ENCODE peak calls at places on chromosomes 1 and 21, in seven cellular contexts. G is fibroblast of lung, P is uterus, H is endodermal cell, N is A549, I is sigmoid colon, O is body of pancreas. C is an unnamed sample.

GRCh38 chr1:16903054-16903453 is 7.3 kb downstream of the RNU1-2 start:
- DNase-seq in H (peak; percentile 57), N (no peak), O (no peak), P (no peak), G (peak; percentile 66), I (peak; percentile 73), C (no peak)

GRCh38 chr1:198231776-198232175 is 75.0 kb downstream of the NEK7 start:
- DNase-seq in P (no peak), H (no peak), N (no peak), I (no peak), O (no peak), G (no peak), C (no peak)

GRCh38 chr1:24996983-24997893 is 67.2 kb upstream of the RUNX3 start:
- DNase-seq in G (no peak), O (no peak), H (no peak), I (no peak), P (no peak), N (no peak), C (peak; percentile 58)

GRCh38 chr1:227893696-227894305 is 53.9 kb downstream of the WNT9A start:
- DNase-seq in H (peak; percentile 42), N (no peak), I (no peak), G (no peak), P (no peak), O (peak; percentile 1), C (no peak)

GRCh38 chr1:53089478-53090226 is 27.6 kb downstream of the PODN start:
- DNase-seq in I (no peak), N (no peak), O (no peak), P (no peak), H (no peak), G (peak; percentile 27), C (peak; percentile 91)

GRCh38 chr21:42113926-42114409 is 42.9 kb downstream of the UMODL1 start:
- DNase-seq in H (no peak), P (no peak), I (no peak), N (peak; percentile 32), G (no peak), O (peak; percentile 36), C (no peak)

GRCh38 chr1:60571811-60572210 is 498.2 kb upstream of the C1orf87 start:
- DNase-seq in G (peak; percentile 76), H (no peak), P (no peak), N (no peak), O (no peak), I (no peak), C (no peak)

GRCh38 chr1:31880957-31881697 is 57.0 kb downstream of the PTP4A2 start:
- DNase-seq in I (no peak), G (no peak), O (no peak), P (no peak), N (no peak), H (no peak), C (no peak)

GRCh38 chr1:219990782-219991510 is 55.4 kb downstream of the EPRS1 start:
- DNase-seq in N (peak; percentile 13), P (no peak), I (no peak), O (no peak), G (peak; percentile 30), H (no peak), C (peak; percentile 48)

GRCh38 chr1:207941664-207942063 is 30.7 kb upstream of the CD34 start:
- DNase-seq in O (peak; percentile 64), G (peak; percentile 79), P (peak; percentile 84), N (no peak), H (no peak), I (peak; percentile 92), C (no peak)

GRCh38 chr1:248622491-248623106 is 12.3 kb downstream of the OR2T11 start:
- DNase-seq in O (peak; percentile 3), H (no peak), G (no peak), P (no peak), I (no peak), N (peak; percentile 44), C (peak; percentile 60)

GRCh38 chr1:85850238-85850637 is 142.0 kb upstream of the ZNHIT6 start:
- DNase-seq in P (no peak), O (no peak), G (peak; percentile 96), H (no peak), N (peak; percentile 51), I (no peak), C (no peak)

GRCh38 chr21:14675774-14676530 is 129.8 kb upstream of the SAMSN1 start:
- DNase-seq in H (no peak), O (peak; percentile 12), P (no peak), I (no peak), N (no peak), G (no peak), C (peak; percentile 42)

GRCh38 chr1:176932114-176933104 is 232.1 kb downstream of the ASTN1 start:
- DNase-seq in H (no peak), G (peak; percentile 27), P (no peak), O (peak; percentile 22), I (no peak), N (no peak), C (no peak)

GRCh38 chr1:154848983-154849382 is 21.1 kb downstream of the KCNN3 start:
- DNase-seq in H (no peak), O (no peak), N (no peak), G (no peak), P (no peak), I (no peak), C (no peak)
- H3K4me1 ChIP-seq in H (peaks cover 4% of the 10 kb centered on the region), O (no peaks in the 10 kb centered on the region), N (no peaks in the 10 kb centered on the region), G (no peaks in the 10 kb centered on the region), P (no peaks in the 10 kb centered on the region), I (no peaks in the 10 kb centered on the region), C (no peaks in the 10 kb centered on the region)

DNA sequence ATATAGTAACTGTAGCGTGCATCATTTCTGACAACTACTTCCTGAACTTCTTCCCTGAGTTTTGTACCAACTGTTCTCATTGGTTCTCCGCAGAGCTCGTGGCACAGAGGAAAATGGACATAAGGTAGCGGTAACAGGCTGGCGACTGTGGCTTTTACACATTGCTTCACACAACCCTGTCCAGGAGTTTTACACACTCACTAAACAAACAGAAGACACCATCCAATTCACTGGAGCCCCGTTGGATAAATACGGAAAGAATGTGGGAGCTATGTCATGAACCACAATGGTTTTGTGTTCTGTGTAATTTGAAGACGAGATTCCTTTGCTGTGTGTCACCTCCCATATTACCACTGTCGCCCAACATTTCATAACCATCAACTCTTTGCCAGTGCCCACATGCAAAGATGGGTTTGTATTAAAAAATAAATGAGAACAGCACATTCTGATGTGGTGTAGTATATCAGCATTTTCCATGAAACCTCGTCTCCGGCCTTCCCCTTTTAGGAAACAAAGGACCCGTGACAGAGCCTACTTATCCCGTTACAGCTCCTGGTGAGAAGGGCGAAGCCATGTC is 47.3 kb upstream of the ENAH start:
- DNase-seq in H (no peak), O (peak; percentile 18), N (peak; percentile 89), P (no peak), G (peak; percentile 100), I (no peak), C (no peak)
- H3K27ac ChIP-seq in H (peak overlapping the region; percentile 85), O (no peak overlapping the region), N (peak overlapping the region; percentile 93), P (no peak overlapping the region), G (peak overlapping the region; percentile 63), I (no peak overlapping the region), C (peak overlapping the region; percentile 45)

GRCh38 chr1:47918257-47918867 is 78.8 kb downstream of the TRABD2B start:
- DNase-seq in G (no peak), N (no peak), H (no peak), O (no peak), P (no peak), I (no peak), C (peak; percentile 79)
- H3K4me1 ChIP-seq in G (no peaks in the 10 kb centered on the region), N (no peaks in the 10 kb centered on the region), H (no peaks in the 10 kb centered on the region), O (peaks cover 12% of the 10 kb centered on the region), P (no peaks in the 10 kb centered on the region), I (no peaks in the 10 kb centered on the region), C (peaks cover 1% of the 10 kb centered on the region)

GRCh38 chr1:54743416-54743815 is 20.9 kb downstream of the PARS2 start:
- DNase-seq in P (no peak), N (no peak), I (no peak), H (no peak), G (no peak), O (no peak), C (no peak)
- H3K27ac ChIP-seq in P (no peak overlapping the region), N (no peak overlapping the region), I (no peak overlapping the region), H (no peak overlapping the region), G (no peak overlapping the region), O (no peak overlapping the region), C (no peak overlapping the region)

GRCh38 chr1:22252902-22253790 is 110.2 kb upstream of the WNT4 start:
- DNase-seq in O (no peak), G (no peak), P (no peak), I (no peak), N (no peak), H (no peak), C (no peak)

GRCh38 chr1:22256213-22256512 is 113.3 kb upstream of the WNT4 start:
- DNase-seq in O (no peak), H (no peak), N (no peak), I (no peak), G (no peak), P (no peak), C (no peak)

GRCh38 chr1:22254756-22255155 is 111.9 kb upstream of the WNT4 start:
- DNase-seq in I (no peak), O (no peak), N (no peak), H (no peak), P (no peak), G (no peak), C (no peak)

GRCh38 chr1:22257286-22258275 is 114.7 kb upstream of the WNT4 start:
- DNase-seq in N (no peak), G (no peak), I (no peak), O (peak; percentile 15), H (no peak), P (no peak), C (peak; percentile 38)

DNA sequence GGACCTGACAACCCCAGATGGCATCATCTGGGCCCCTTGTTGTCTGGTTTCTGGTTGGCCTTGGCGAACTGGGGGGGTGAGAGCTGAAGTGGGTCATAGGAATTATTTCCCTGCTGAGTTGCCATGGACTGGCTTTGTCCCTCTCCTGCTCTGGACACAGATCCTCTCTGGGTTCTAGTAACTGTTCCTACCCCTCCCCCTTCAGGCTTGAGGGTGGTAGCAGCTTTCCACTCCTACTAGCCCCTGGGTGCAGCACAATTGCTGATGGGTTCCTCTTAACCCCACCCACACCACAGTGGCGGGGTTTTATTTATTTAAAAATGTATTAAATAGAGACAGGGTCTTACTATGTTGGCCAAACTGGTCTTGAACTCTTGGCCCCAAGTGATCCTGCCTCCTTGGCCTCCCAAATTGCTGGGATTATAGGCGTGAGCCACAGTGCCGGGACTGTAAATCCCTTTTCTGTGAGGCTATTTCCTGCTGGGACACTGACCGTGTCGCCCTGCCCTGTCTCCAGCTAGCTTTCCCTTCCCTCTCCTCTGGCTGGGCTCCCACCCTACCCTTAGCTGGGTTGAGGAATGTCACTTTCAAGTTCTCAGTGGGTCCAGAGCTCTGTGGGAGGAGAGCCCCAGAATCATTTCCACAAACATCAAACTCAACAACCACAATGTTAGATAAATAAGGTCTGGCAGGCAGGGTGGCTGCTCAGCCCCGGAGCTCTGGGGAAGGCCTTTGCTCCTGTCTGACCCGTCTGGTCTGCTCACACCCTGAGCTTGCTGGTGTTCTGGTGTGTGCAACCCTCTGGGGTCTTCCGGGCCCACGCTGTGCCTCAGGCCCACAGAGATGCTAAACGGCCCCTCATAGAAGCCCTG is 112.7 kb upstream of the WNT4 start:
- DNase-seq in P (no peak), I (no peak), G (no peak), N (no peak), H (no peak), O (no peak), C (no peak)
- H3K4me1 ChIP-seq in P (no peaks in the 10 kb centered on the region), I (no peaks in the 10 kb centered on the region), G (peaks cover 6% of the 10 kb centered on the region), N (peaks cover 58% of the 10 kb centered on the region), H (no peaks in the 10 kb centered on the region), O (peaks cover 10% of the 10 kb centered on the region), C (peaks cover 4% of the 10 kb centered on the region)

DNA sequence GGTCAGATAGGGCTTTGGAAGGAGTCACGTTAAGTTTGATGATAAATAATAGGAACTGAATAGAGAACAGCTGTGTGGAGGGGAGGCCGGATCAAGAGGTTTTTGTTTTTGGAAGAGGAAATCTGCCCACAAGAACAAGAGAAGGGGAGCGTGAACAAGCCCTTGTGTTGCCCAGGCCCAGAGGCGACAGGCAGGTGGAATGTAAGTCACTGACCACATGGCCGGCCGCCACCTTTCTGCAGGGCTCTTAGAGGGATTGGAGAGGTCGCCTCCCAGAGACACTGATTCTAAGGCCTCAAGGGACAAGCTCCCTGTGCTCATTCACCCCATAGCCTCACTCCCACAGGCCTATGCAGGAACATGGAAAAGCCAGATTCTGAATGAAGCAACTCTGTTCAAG is 63.0 kb upstream of the PARP1 start:
- DNase-seq in I (no peak), G (no peak), P (no peak), H (no peak), N (no peak), O (no peak), C (no peak)
- H3K27ac ChIP-seq in I (no peak overlapping the region), G (no peak overlapping the region), P (no peak overlapping the region), H (no peak overlapping the region), N (no peak overlapping the region), O (no peak overlapping the region), C (no peak overlapping the region)

C was measured in small intestine.